ENCODE peak calls at places on chromosome 20, in four cellular contexts. T, E, P and G are unnamed samples. For H3K36me3, the result is how much of the 10 kb centered on the place peaks cover.

GRCh38 chr20:41048475-41049242 is 20.0 kb downstream of the TOP1 start:
- DNase-seq in T (no peak), E (no peak), P (no peak), G (no peak)

GRCh38 chr20:44540834-44541233 is 19.0 kb upstream of the SERINC3 start:
- DNase-seq in T (peak), E (no peak), P (no peak), G (no peak)

GRCh38 chr20:14406495-14406894 is 69.1 kb upstream of the FLRT3 start:
- DNase-seq in T (no peak), E (peak), P (no peak), G (no peak)

GRCh38 chr20:25608774-25609173 is 15.0 kb downstream of the NANP start:
- DNase-seq in T (no peak), E (no peak), P (no peak), G (no peak)

GRCh38 chr20:37265152-37265551 is 3.5 kb upstream of the GHRH start:
- DNase-seq in T (no peak), E (no peak), P (no peak), G (no peak)

GRCh38 chr20:17928211-17928611 is 40.4 kb downstream of the SNX5 start:
- DNase-seq in T (no peak), E (no peak), P (no peak), G (no peak)

GRCh38 chr20:11754451-11754850 is 163.2 kb upstream of the BTBD3 start:
- DNase-seq in T (no peak), E (no peak), P (no peak), G (no peak)

GRCh38 chr20:25016471-25016870 is 23.9 kb upstream of the APMAP start:
- DNase-seq in T (no peak), E (no peak), P (peak), G (peak)

GRCh38 chr20:7505835-7506221 is 434.4 kb downstream of the HAO1 start:
- DNase-seq in T (no peak), E (no peak), P (no peak), G (no peak)

GRCh38 chr20:62364911-62365736 is 2.0 kb downstream of the LAMA5 start:
- DNase-seq in T (no peak), E (no peak), P (peak), G (peak)

GRCh38 chr20:24489193-24489592 is 19.8 kb downstream of the SYNDIG1 start:
- DNase-seq in T (no peak), E (no peak), P (no peak), G (no peak)

GRCh38 chr20:45538209-45538798 is 978 bp downstream of the WFDC6 start:
- DNase-seq in T (no peak), E (peak), P (no peak), G (no peak)

GRCh38 chr20:3248167-3248992 is 9.4 kb upstream of the SLC4A11 start:
- DNase-seq in T (no peak), E (no peak), P (no peak), G (no peak)

GRCh38 chr20:62605236-62605948 is 36.9 kb upstream of the SLCO4A1 start:
- DNase-seq in T (no peak), E (no peak), P (no peak), G (no peak)

GRCh38 chr20:62063981-62064787 is 1.5 kb downstream of the TAF4 start:
- DNase-seq in T (peak), E (peak), P (no peak), G (peak)

GRCh38 chr20:12012241-12013222 is 94.8 kb downstream of the BTBD3 start:
- DNase-seq in T (peak), E (peak), P (no peak), G (peak)

GRCh38 chr20:64101731-64102621 is 5.4 kb downstream of the NPBWR2 start:
- DNase-seq in T (no peak), E (peak), P (no peak), G (peak)

GRCh38 chr20:62765432-62766070 is 30.7 kb upstream of the MRGBP start:
- DNase-seq in T (no peak), E (no peak), P (no peak), G (no peak)

GRCh38 chr20:45823949-45824835 is 2.9 kb downstream of the TNNC2 start:
- DNase-seq in T (peak), E (peak), P (no peak), G (peak)

GRCh38 chr20:61295726-61296628 is 43.9 kb downstream of the CDH4 start:
- DNase-seq in T (no peak), E (no peak), P (no peak), G (no peak)

GRCh38 chr20:12592756-12593155 is 416.0 kb upstream of the SPTLC3 start:
- DNase-seq in T (no peak), E (no peak), P (no peak), G (no peak)

GRCh38 chr20:41631826-41632225 is 13.6 kb upstream of the CHD6 start:
- DNase-seq in T (no peak), E (no peak), P (no peak), G (no peak)

GRCh38 chr20:64231621-64232550 is 23.7 kb upstream of the PCMTD2 start:
- DNase-seq in T (no peak), E (no peak), P (no peak), G (no peak)

GRCh38 chr20:20549267-20549612 is 163.2 kb downstream of the RALGAPA2 start:
- DNase-seq in T (peak), E (no peak), P (no peak), G (no peak)

GRCh38 chr20:5168582-5169396 is 42.0 kb downstream of the CDS2 start:
- DNase-seq in T (no peak), E (peak), P (no peak), G (no peak)

GRCh38 chr20:5171790-5172164 is 45.0 kb downstream of the CDS2 start:
- DNase-seq in T (no peak), E (no peak), P (no peak), G (no peak)

GRCh38 chr20:5172167-5172586 is 45.4 kb downstream of the CDS2 start:
- DNase-seq in T (no peak), E (no peak), P (no peak), G (no peak)

GRCh38 chr20:5171074-5171789 is 44.4 kb downstream of the CDS2 start:
- DNase-seq in T (no peak), E (no peak), P (no peak), G (no peak)

GRCh38 chr20:5170341-5170740 is 43.5 kb downstream of the CDS2 start:
- DNase-seq in T (no peak), E (no peak), P (no peak), G (no peak)
- H3K4me3 ChIP-seq in T (no peak), E (no peak), P (no peak), G (no peak)

DNA sequence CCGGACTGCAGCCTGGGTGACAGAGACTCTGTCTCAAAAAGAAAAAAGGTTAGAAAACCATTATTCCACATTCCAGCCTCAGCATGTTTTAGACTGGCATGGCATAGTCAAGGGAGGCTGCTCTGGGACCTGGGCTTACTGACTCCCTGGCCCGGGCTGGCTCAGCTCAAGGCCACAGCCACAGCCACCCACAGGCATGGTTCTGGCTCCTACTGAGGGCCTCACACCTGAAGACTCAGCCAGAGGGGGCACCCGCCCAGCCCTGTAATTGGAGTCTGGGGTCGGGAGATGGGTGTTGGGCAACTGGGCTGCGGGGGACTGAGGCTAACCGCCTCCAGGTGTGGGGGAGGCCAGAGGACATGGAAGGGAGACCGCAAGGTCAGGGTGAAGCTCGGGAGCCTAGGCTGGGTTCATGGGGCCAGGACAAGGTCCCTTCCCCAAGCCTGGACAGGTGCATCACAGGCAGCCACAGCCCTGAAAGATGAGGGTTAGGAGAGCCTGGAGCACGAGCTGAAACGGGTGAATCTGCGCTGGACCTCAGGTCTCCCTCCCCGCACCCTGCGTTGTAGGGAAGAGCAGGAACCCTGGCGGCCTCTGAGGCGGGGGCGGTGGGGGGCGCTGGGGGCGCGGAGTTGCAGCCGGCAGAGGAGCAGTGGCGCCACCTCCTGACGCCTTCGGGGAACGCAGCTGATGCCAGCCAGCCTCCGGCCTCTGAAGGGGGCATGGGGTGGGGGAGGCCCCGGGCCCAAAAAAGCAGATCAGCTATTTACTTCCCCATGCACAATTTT is 67.7 kb upstream of the SRSF6 start:
- DNase-seq in T (no peak), E (no peak), P (no peak), G (no peak)
- TF ChIP-seq CTCF in T (no peak), E (peak), P (peak), G (peak)

DNA sequence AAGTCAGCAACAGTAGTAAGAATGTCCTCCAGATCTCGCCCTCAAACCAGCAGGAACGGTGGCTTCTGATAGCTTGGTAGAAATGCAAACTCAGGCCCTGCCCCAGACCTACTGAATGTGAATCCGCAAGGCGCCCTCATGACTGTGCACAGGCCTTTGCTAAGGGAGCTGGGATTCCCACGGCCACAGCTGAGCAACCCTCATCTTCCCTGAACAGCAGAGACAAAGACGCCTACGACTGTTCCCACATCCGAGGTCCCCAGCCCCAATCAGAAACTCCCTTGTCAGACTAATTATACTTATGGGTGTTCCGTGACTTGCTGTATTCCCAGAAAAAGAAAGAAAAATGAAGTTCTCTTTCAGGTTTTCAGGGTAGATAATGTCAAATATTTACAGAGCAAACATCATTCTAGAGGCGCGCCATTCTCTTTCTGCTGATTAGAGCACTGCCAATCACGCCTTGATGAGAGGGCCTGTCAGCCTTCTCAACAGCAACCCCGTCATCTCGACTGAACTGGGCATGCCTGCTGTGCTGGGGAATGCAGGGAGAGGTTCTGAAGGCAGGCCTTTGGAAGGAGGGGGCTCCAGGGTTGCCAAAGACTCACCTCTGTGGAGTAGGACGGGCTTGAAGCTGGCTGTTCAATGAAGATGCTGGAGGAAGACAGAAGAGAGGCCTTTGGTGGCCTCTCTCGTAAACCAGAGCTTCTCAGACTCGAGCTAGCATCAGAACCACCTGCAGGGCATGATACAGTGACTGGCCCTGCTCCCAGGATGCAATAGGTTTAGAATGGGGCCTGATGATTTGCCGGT is 79.9 kb downstream of the ZNF217 start:
- DNase-seq in T (peak), E (no peak), P (no peak), G (peak)
- H3K36me3 ChIP-seq in T (under half), E (under half), P (under half), G (under half)

GRCh38 chr20:57712851-57713504 is 3.2 kb upstream of the PMEPA1 start:
- DNase-seq in T (no peak), E (no peak), P (no peak), G (no peak)

GRCh38 chr20:57711826-57712225 is 2.0 kb upstream of the PMEPA1 start:
- DNase-seq in T (no peak), E (no peak), P (no peak), G (no peak)

GRCh38 chr20:57710841-57711240 is 1.0 kb upstream of the PMEPA1 start:
- DNase-seq in T (no peak), E (no peak), P (no peak), G (no peak)

GRCh38 chr20:57709823-57710799 is at the start of gene PMEPA1:
- DNase-seq in T (peak), E (peak), P (peak), G (peak)

GRCh38 chr20:57711311-57711712 is 1.5 kb upstream of the PMEPA1 start:
- DNase-seq in T (no peak), E (no peak), P (no peak), G (no peak)
- H3K4me3 ChIP-seq in T (no peak), E (peak), P (peak), G (no peak)

GRCh38 chr20:32756156-32756555 is 6.0 kb upstream of the DNMT3B start:
- DNase-seq in T (no peak), E (no peak), P (no peak), G (no peak)
- TF ChIP-seq CTCF in T (no peak), E (no peak), P (no peak), G (no peak)

GRCh38 chr20:50565874-50566273 is 55.7 kb downstream of the PTPN1 start:
- DNase-seq in T (no peak), E (no peak), P (no peak), G (no peak)
- H3K36me3 ChIP-seq in T (under half), E (under half), P (under half), G (under half)

GRCh38 chr20:34013532-34013931 is 19.8 kb downstream of the RALY start:
- DNase-seq in T (no peak), E (no peak), P (no peak), G (no peak)
- H3K4me3 ChIP-seq in T (no peak), E (no peak), P (no peak), G (no peak)